ENCODE peak calls at places on chromosomes 13 and 19, in six cellular contexts. M, P, T, J, B and E are unnamed samples.

GRCh38 chr19:2199215-2199614 is 35.5 kb downstream of the DOT1L start:
- DNase-seq in M (peak; percentile 73), T (no peak), P (peak; percentile 70), J (no peak), B (no peak), E (no peak)

GRCh38 chr19:2618611-2619010 is 83.9 kb downstream of the GNG7 start:
- DNase-seq in M (no peak), B (peak; percentile 62), T (peak; percentile 75), J (peak; percentile 75), P (no peak), E (peak; percentile 38)

GRCh38 chr19:33630880-33631627 is 9.3 kb downstream of the CHST8 start:
- DNase-seq in J (peak; percentile 26), T (no peak), M (no peak), P (no peak), B (no peak), E (no peak)

GRCh38 chr19:29724102-29724641 is 9.1 kb upstream of the C19orf12 start:
- DNase-seq in J (peak; percentile 50), M (peak; percentile 71), B (no peak), T (no peak), P (peak; percentile 75), E (no peak)

GRCh38 chr19:48726573-48726972 is 7.0 kb upstream of the MAMSTR start:
- DNase-seq in T (no peak), M (no peak), B (no peak), P (no peak), J (no peak), E (no peak)

GRCh38 chr19:2663920-2664571 is 38.4 kb downstream of the GNG7 start:
- DNase-seq in B (no peak), M (no peak), J (no peak), T (no peak), P (no peak), E (peak; percentile 91)

GRCh38 chr19:1651548-1652394 is 644 bp downstream of the TCF3 start:
- DNase-seq in M (peak; percentile 79), B (no peak), T (no peak), J (peak; percentile 74), P (peak; percentile 58), E (peak; percentile 76)

GRCh38 chr19:1466018-1466460 is 13.0 kb downstream of the C19orf25 start:
- DNase-seq in T (no peak), M (no peak), J (no peak), B (no peak), P (no peak), E (no peak)

GRCh38 chr19:56403261-56403660 is 871 bp upstream of the ZNF583 start:
- DNase-seq in J (peak; percentile 39), M (peak; percentile 16), T (no peak), P (no peak), B (no peak), E (peak; percentile 10)

GRCh38 chr19:41706741-41707501 is 1.5 kb upstream of the CEACAM5 start:
- DNase-seq in T (peak; percentile 71), B (peak; percentile 69), M (peak; percentile 12), P (peak; percentile 93), J (peak; percentile 50), E (peak; percentile 70)

GRCh38 chr19:4038057-4038456 is 28.6 kb downstream of the ZBTB7A start:
- DNase-seq in M (no peak), T (no peak), P (no peak), B (no peak), J (no peak), E (no peak)

GRCh38 chr19:11261902-11262839 is at the start of gene DOCK6:
- DNase-seq in M (peak; percentile 80), T (peak; percentile 32), J (peak; percentile 72), P (peak; percentile 71), B (no peak), E (no peak)

GRCh38 chr19:1264801-1265610 is 4.1 kb upstream of the CIRBP start:
- DNase-seq in M (peak; percentile 86), B (no peak), J (peak; percentile 95), T (peak; percentile 90), P (peak; percentile 87), E (no peak)

GRCh38 chr19:19366691-19367396 is 38.6 kb upstream of the GATAD2A start:
- DNase-seq in P (peak; percentile 90), B (peak; percentile 95), T (peak; percentile 91), J (peak; percentile 67), M (peak; percentile 84), E (peak; percentile 75)

GRCh38 chr19:7516281-7516862 is 469 bp downstream of the ZNF358 start:
- DNase-seq in M (peak; percentile 12), T (no peak), P (peak; percentile 41), B (no peak), J (peak; percentile 34), E (no peak)

GRCh38 chr19:7515091-7515470 is 822 bp upstream of the ZNF358 start:
- DNase-seq in P (no peak), T (no peak), M (no peak), B (no peak), J (no peak), E (no peak)

GRCh38 chr19:7513809-7514642 is 1.9 kb upstream of the ZNF358 start:
- DNase-seq in P (no peak), B (no peak), T (no peak), M (no peak), J (no peak), E (no peak)

GRCh38 chr19:7516878-7517277 is 975 bp downstream of the ZNF358 start:
- DNase-seq in P (no peak), M (no peak), T (no peak), J (peak; percentile 27), B (no peak), E (no peak)

DNA sequence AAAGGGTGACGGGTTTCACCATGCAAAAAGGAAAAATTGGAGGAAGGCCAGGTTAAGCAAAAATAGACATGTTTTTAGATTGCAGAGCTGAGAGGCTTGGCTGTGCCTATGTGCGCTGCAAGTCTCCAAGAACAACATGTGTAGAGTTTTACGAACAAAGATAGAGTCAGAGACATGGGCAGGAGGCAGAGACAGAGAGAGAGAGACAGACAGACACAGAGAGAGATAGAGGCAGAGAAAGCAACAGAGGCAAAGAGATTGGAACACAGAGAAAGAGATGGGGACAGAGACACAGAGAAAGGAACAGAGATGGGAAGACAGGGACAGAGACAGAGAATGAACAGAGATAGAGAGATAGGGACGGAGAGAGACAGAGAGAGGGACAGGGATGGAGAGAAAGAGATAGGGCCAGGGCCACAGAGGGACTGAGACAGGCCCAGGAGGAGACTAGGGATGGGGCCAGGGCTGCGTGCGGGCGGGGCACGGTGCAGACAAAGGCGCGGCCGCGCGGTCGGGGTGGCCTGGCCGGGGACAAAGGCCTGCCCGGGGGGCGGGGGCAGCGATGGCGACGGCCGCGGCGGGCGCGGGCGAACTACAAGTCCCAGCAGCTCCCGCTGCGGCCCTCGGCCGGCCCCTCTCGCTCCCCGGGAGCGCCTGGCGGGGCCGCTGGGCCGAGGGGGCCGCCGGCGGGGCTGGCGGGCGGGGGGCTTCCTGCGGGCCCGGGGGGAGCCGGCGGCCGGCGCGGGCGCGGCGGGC is at the start of gene ZNF358:
- DNase-seq in M (peak; percentile 96), J (peak; percentile 85), P (peak; percentile 93), T (peak; percentile 69), B (no peak), E (peak; percentile 53)
- TF ChIP-seq EZH2phosphoT487 in M (no peak), J (no peak), P (no peak), T (no peak), B (no peak), E (no peak)

GRCh38 chr19:35249146-35249847 is 495 bp downstream of the LSR start:
- DNase-seq in P (no peak), B (no peak), T (no peak), J (no peak), M (peak; percentile 65), E (no peak)
- TF ChIP-seq EZH2 in P (no peak), B (no peak), T (no peak), J (no peak), M (no peak), E (no peak)

GRCh38 chr13:97600438-97601080 is 166.6 kb downstream of the RAP2A start:
- DNase-seq in B (no peak), M (no peak), P (no peak), T (peak; percentile 77), J (peak; percentile 69), E (no peak)
- TF ChIP-seq EZH2phosphoT487 in B (no peak), M (no peak), P (no peak), T (no peak), J (peak; percentile 50), E (no peak)

DNA sequence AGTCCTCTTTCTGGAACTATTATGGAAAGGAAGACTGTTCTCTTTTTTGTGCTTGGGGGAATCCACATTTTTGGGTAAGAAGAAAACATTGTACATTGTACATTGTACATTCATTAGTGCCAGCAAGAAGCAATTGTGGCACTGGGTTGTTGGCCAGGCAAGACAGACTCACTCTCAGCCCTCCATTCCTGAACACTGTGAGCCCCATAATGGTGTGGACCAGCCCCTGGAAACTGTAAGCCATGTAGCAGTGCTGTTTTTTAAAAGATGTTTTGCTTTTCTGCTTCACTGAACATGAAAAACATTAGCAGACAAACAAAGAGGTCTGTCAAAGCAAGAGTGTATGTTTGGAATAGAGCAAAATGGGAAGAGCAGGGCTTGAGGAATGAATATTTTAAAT is 39.2 kb upstream of the IL17D start:
- DNase-seq in J (no peak), P (no peak), B (no peak), T (no peak), M (no peak), E (no peak)
- TF ChIP-seq EZH2 in J (no peak), P (no peak), B (no peak), T (no peak), M (no peak), E (no peak)

DNA sequence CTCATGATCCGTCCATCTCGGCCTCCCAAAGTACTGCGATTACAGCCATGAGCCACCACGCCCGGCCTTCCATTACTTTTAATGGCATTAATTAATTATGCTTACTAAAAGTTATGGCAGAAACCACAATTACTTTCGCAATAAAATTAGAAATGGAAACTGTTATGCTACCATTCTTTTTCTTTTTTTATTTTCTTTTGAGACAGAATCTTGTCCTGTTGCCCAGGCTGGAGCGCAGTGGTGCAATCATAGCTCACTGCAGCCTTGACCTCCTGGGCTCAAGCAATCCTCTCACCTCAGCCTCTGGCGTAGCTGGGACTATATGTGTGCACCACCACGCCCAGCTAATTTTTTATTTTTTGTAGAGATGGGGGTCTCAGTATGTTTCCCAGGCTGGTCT is 4.6 kb upstream of the BST2 start:
- DNase-seq in P (no peak), J (no peak), T (no peak), B (no peak), M (no peak), E (no peak)
- TF ChIP-seq EZH2phosphoT487 in P (no peak), J (no peak), T (no peak), B (no peak), M (no peak), E (no peak)